ENCODE peak calls at places on chromosome 19, in five cellular contexts. One of them, this sample, is unnamed.

GRCh38 chr19:41616785-41617621 is 9.9 kb downstream of the CEACAM4 start:
- DNase-seq in ascending aorta: no peak
- DNase-seq in uterus: no peak
- DNase-seq in breast epithelium: no peak
- DNase-seq in testis: no peak
- DNase-seq in this sample: no peak

GRCh38 chr19:45177817-45178261 is at the start of gene TRAPPC6A:
- DNase-seq in ascending aorta: no peak
- DNase-seq in uterus: no peak
- DNase-seq in breast epithelium: no peak
- DNase-seq in testis: no peak
- DNase-seq in this sample: no peak

GRCh38 chr19:4578552-4579248 is 19.2 kb upstream of the SEMA6B start:
- DNase-seq in ascending aorta: no peak
- DNase-seq in uterus: no peak
- DNase-seq in breast epithelium: no peak
- DNase-seq in testis: no peak
- DNase-seq in this sample: no peak

GRCh38 chr19:1528596-1529429 is 4.9 kb downstream of the PLK5 start:
- DNase-seq in ascending aorta: no peak
- DNase-seq in uterus: no peak
- DNase-seq in breast epithelium: no peak
- DNase-seq in testis: no peak
- DNase-seq in this sample: no peak

GRCh38 chr19:38304866-38305429 is 897 bp downstream of the C19orf33 start:
- DNase-seq in ascending aorta: no peak
- DNase-seq in uterus: no peak
- DNase-seq in breast epithelium: peak; percentile 74
- DNase-seq in testis: peak; percentile 46
- DNase-seq in this sample: no peak

GRCh38 chr19:5154129-5154798 is 185.4 kb downstream of the KDM4B start:
- DNase-seq in ascending aorta: no peak
- DNase-seq in uterus: peak; percentile 19
- DNase-seq in breast epithelium: no peak
- DNase-seq in testis: no peak
- DNase-seq in this sample: no peak

GRCh38 chr19:8445488-8446001 is 770 bp downstream of the HNRNPM start:
- DNase-seq in ascending aorta: no peak
- DNase-seq in uterus: peak; percentile 55
- DNase-seq in breast epithelium: peak; percentile 79
- DNase-seq in testis: peak; percentile 59
- DNase-seq in this sample: no peak

GRCh38 chr19:5314907-5315298 is 25.7 kb downstream of the PTPRS start:
- DNase-seq in ascending aorta: no peak
- DNase-seq in uterus: no peak
- DNase-seq in breast epithelium: no peak
- DNase-seq in testis: no peak
- DNase-seq in this sample: no peak

GRCh38 chr19:45211751-45212381 is 33.3 kb downstream of the BLOC1S3 start:
- DNase-seq in ascending aorta: no peak
- DNase-seq in uterus: peak; percentile 34
- DNase-seq in breast epithelium: peak; percentile 74
- DNase-seq in testis: peak; percentile 69
- DNase-seq in this sample: no peak

GRCh38 chr19:58054792-58055482 is 4.1 kb upstream of the ZNF135 start:
- DNase-seq in ascending aorta: no peak
- DNase-seq in uterus: peak; percentile 31
- DNase-seq in breast epithelium: no peak
- DNase-seq in testis: peak; percentile 67
- DNase-seq in this sample: no peak

GRCh38 chr19:56637976-56638555 is 4.9 kb upstream of the SMIM17 start:
- DNase-seq in ascending aorta: no peak
- DNase-seq in uterus: peak; percentile 35
- DNase-seq in breast epithelium: peak; percentile 76
- DNase-seq in testis: peak; percentile 97
- DNase-seq in this sample: no peak

GRCh38 chr19:37329686-37330085 is 41.2 kb upstream of the ZNF527 start:
- DNase-seq in ascending aorta: no peak
- DNase-seq in uterus: no peak
- DNase-seq in breast epithelium: no peak
- DNase-seq in testis: no peak
- DNase-seq in this sample: no peak

GRCh38 chr19:44634785-44635184 is 8.9 kb upstream of the PVR start:
- DNase-seq in ascending aorta: no peak
- DNase-seq in uterus: no peak
- DNase-seq in breast epithelium: no peak
- DNase-seq in testis: no peak
- DNase-seq in this sample: no peak

GRCh38 chr19:10343495-10343894 is 4.1 kb upstream of the ICAM3 start:
- DNase-seq in ascending aorta: no peak
- DNase-seq in uterus: no peak
- DNase-seq in breast epithelium: no peak
- DNase-seq in testis: no peak
- DNase-seq in this sample: no peak

GRCh38 chr19:2289714-2290435 is 7.9 kb upstream of the PEAK3 start:
- DNase-seq in ascending aorta: no peak
- DNase-seq in uterus: no peak
- DNase-seq in breast epithelium: no peak
- DNase-seq in testis: no peak
- DNase-seq in this sample: no peak

GRCh38 chr19:14005381-14006084 is 587 bp downstream of the RFX1 start:
- DNase-seq in ascending aorta: peak; percentile 66
- DNase-seq in uterus: peak; percentile 91
- DNase-seq in breast epithelium: peak; percentile 96
- DNase-seq in testis: peak; percentile 95
- DNase-seq in this sample: peak; percentile 72

GRCh38 chr19:19338082-19338481 is 17.5 kb downstream of the MAU2 start:
- DNase-seq in ascending aorta: no peak
- DNase-seq in uterus: no peak
- DNase-seq in breast epithelium: no peak
- DNase-seq in testis: no peak
- DNase-seq in this sample: no peak

GRCh38 chr19:55358943-55359908 is 3.8 kb downstream of the GARIN5B start:
- DNase-seq in ascending aorta: no peak
- DNase-seq in uterus: no peak
- DNase-seq in breast epithelium: no peak
- DNase-seq in testis: no peak
- DNase-seq in this sample: no peak

GRCh38 chr19:20423381-20424207 is 142.0 kb downstream of the ZNF737 start:
- DNase-seq in ascending aorta: peak; percentile 26
- DNase-seq in uterus: peak; percentile 39
- DNase-seq in breast epithelium: peak; percentile 60
- DNase-seq in testis: peak; percentile 79
- DNase-seq in this sample: no peak

GRCh38 chr19:40389404-40390083 is 437 bp downstream of the HIPK4 start:
- DNase-seq in ascending aorta: no peak
- DNase-seq in uterus: no peak
- DNase-seq in breast epithelium: no peak
- DNase-seq in testis: no peak
- DNase-seq in this sample: no peak

GRCh38 chr19:42132030-42132628 is at the start of gene POU2F2:
- DNase-seq in ascending aorta: peak; percentile 40
- DNase-seq in uterus: peak; percentile 19
- DNase-seq in breast epithelium: no peak
- DNase-seq in testis: peak; percentile 21
- DNase-seq in this sample: no peak

GRCh38 chr19:4914736-4915501 is 5.6 kb downstream of the UHRF1 start:
- DNase-seq in ascending aorta: no peak
- DNase-seq in uterus: no peak
- DNase-seq in breast epithelium: no peak
- DNase-seq in testis: peak; percentile 25
- DNase-seq in this sample: no peak

GRCh38 chr19:38736413-38737280 is 7.6 kb downstream of the CAPN12 start:
- DNase-seq in ascending aorta: no peak
- DNase-seq in uterus: peak; percentile 46
- DNase-seq in breast epithelium: peak; percentile 77
- DNase-seq in testis: no peak
- DNase-seq in this sample: no peak

GRCh38 chr19:3409346-3410064 is 43.1 kb downstream of the NFIC start:
- DNase-seq in ascending aorta: no peak
- DNase-seq in uterus: peak; percentile 65
- DNase-seq in breast epithelium: peak; percentile 84
- DNase-seq in testis: peak; percentile 74
- DNase-seq in this sample: no peak

GRCh38 chr19:7292352-7292949 is 1.8 kb downstream of the INSR start:
- DNase-seq in ascending aorta: no peak
- DNase-seq in uterus: no peak
- DNase-seq in breast epithelium: no peak
- DNase-seq in testis: no peak
- DNase-seq in this sample: no peak
- TF ChIP-seq CTCF in ascending aorta: no peak
- TF ChIP-seq CTCF in uterus: no peak
- TF ChIP-seq CTCF in breast epithelium: no peak
- TF ChIP-seq CTCF in testis: no peak
- TF ChIP-seq CTCF in this sample: no peak

GRCh38 chr19:33638167-33639033 is 16.6 kb downstream of the CHST8 start:
- DNase-seq in ascending aorta: no peak
- DNase-seq in uterus: no peak
- DNase-seq in breast epithelium: no peak
- DNase-seq in testis: no peak
- DNase-seq in this sample: no peak
- H3K27ac ChIP-seq in ascending aorta: no peak overlapping the region
- H3K27ac ChIP-seq in uterus: no peak overlapping the region
- H3K27ac ChIP-seq in breast epithelium: no peak overlapping the region
- H3K27ac ChIP-seq in testis: no peak overlapping the region
- H3K27ac ChIP-seq in this sample: no peak overlapping the region

GRCh38 chr19:35080613-35081170 is 34.9 kb upstream of the FXYD3 start:
- DNase-seq in ascending aorta: no peak
- DNase-seq in uterus: no peak
- DNase-seq in breast epithelium: no peak
- DNase-seq in testis: no peak
- DNase-seq in this sample: no peak
- H3K4me1 ChIP-seq in ascending aorta: no peaks in the 10 kb centered on the region
- H3K4me1 ChIP-seq in uterus: no peaks in the 10 kb centered on the region
- H3K4me1 ChIP-seq in breast epithelium: no peaks in the 10 kb centered on the region
- H3K4me1 ChIP-seq in testis: no peaks in the 10 kb centered on the region
- H3K4me1 ChIP-seq in this sample: no peaks in the 10 kb centered on the region

GRCh38 chr19:33205110-33205509 is 11.0 kb downstream of the LRP3 start:
- DNase-seq in ascending aorta: no peak
- DNase-seq in uterus: no peak
- DNase-seq in breast epithelium: no peak
- DNase-seq in testis: no peak
- DNase-seq in this sample: no peak
- TF ChIP-seq CTCF in ascending aorta: no peak
- TF ChIP-seq CTCF in uterus: no peak
- TF ChIP-seq CTCF in breast epithelium: no peak
- TF ChIP-seq CTCF in testis: no peak
- TF ChIP-seq CTCF in this sample: no peak

GRCh38 chr19:47362321-47362720 is 13.2 kb downstream of the DHX34 start:
- DNase-seq in ascending aorta: no peak
- DNase-seq in uterus: no peak
- DNase-seq in breast epithelium: no peak
- DNase-seq in testis: no peak
- DNase-seq in this sample: no peak

GRCh38 chr19:47357788-47358680 is 8.9 kb downstream of the DHX34 start:
- DNase-seq in ascending aorta: no peak
- DNase-seq in uterus: no peak
- DNase-seq in breast epithelium: no peak
- DNase-seq in testis: no peak
- DNase-seq in this sample: no peak

DNA sequence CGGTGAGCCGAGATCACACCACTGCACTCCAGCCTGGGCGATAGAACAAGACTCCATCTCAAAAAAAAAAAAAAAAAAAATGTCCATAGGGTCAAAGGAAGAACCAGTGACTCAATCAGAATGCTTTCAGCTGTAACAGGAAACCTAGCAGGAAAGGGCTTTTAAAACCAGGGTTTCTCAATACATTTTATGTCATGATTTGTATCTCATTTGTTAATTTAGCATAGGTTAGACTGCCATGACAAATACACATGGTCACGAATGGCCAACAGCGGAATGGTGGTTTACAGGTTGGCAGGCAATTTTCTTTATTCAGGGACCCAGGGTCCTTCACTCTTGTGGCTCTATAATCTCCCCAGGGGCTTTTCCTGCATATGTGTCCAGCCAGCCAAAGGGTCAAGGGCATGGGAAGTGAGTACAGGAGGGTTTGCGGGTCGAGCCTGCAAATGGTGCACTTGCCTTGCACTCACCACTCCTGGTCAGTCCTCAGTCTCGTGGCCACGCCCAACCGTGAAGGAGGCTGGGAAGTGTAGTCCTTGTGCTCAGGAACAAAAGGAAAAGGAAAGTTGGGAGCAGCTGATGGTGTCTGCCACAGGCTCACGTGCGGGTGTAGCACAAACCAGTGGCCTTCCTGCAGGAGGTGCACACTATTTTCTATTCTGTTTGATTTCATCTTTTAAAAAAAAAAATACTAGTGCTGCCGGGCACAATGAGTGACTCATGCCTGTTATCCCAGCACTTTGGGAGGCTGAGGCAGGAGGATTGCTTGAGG is 14.8 kb downstream of the DHX34 start:
- DNase-seq in ascending aorta: no peak
- DNase-seq in uterus: no peak
- DNase-seq in breast epithelium: no peak
- DNase-seq in testis: no peak
- DNase-seq in this sample: no peak
- H3K27ac ChIP-seq in ascending aorta: no peak overlapping the region
- H3K27ac ChIP-seq in uterus: no peak overlapping the region
- H3K27ac ChIP-seq in breast epithelium: no peak overlapping the region
- H3K27ac ChIP-seq in testis: no peak overlapping the region
- H3K27ac ChIP-seq in this sample: no peak overlapping the region

GRCh38 chr19:48962849-48963165 is 2.3 kb upstream of the FTL start:
- DNase-seq in ascending aorta: no peak
- DNase-seq in uterus: no peak
- DNase-seq in breast epithelium: no peak
- DNase-seq in testis: no peak
- DNase-seq in this sample: no peak

GRCh38 chr19:48961673-48962028 is 3.5 kb upstream of the FTL start:
- DNase-seq in ascending aorta: no peak
- DNase-seq in uterus: no peak
- DNase-seq in breast epithelium: no peak
- DNase-seq in testis: no peak
- DNase-seq in this sample: no peak

GRCh38 chr19:48961051-48961649 is 4.0 kb upstream of the FTL start:
- DNase-seq in ascending aorta: no peak
- DNase-seq in uterus: no peak
- DNase-seq in breast epithelium: no peak
- DNase-seq in testis: no peak
- DNase-seq in this sample: no peak

GRCh38 chr19:48963371-48964204 is 1.5 kb upstream of the FTL start:
- DNase-seq in ascending aorta: no peak
- DNase-seq in uterus: peak; percentile 84
- DNase-seq in breast epithelium: peak; percentile 64
- DNase-seq in testis: peak; percentile 76
- DNase-seq in this sample: peak; percentile 33

GRCh38 chr19:48962029-48962848 is 2.9 kb upstream of the FTL start:
- DNase-seq in ascending aorta: no peak
- DNase-seq in uterus: no peak
- DNase-seq in breast epithelium: no peak
- DNase-seq in testis: peak; percentile 40
- DNase-seq in this sample: no peak
- H3K4me1 ChIP-seq in ascending aorta: peaks cover 7% of the 10 kb centered on the region
- H3K4me1 ChIP-seq in uterus: peaks cover 22% of the 10 kb centered on the region
- H3K4me1 ChIP-seq in breast epithelium: peaks cover 12% of the 10 kb centered on the region
- H3K4me1 ChIP-seq in testis: peaks cover 29% of the 10 kb centered on the region
- H3K4me1 ChIP-seq in this sample: peaks cover 12% of the 10 kb centered on the region

This sample was measured in thoracic aorta.